ENCODE peak calls at places on chromosomes 3 and 15, in eight cellular contexts. X, N, C, H, J, T, K and I are unnamed samples.

GRCh38 chr3:42747581-42747980 is 25.5 kb downstream of the CCDC13 start:
- DNase-seq in X (no peak), N (peak; percentile 46), C (no peak), H (no peak), J (no peak), T (no peak), K (no peak), I (no peak)

GRCh38 chr3:77887611-77888010 is 847.7 kb downstream of the ROBO2 start:
- DNase-seq in X (no peak), N (no peak), C (peak; percentile 3), H (no peak), J (no peak), T (no peak), K (no peak), I (no peak)

GRCh38 chr15:25439456-25439836 is 622 bp upstream of the UBE3A start:
- DNase-seq in X (no peak), N (no peak), C (peak; percentile 35), H (no peak), J (no peak), T (no peak), K (no peak), I (no peak)

GRCh38 chr3:189419022-189419421 is 212.2 kb upstream of the TP63 start:
- DNase-seq in X (no peak), N (no peak), C (no peak), H (no peak), J (no peak), T (no peak), K (no peak), I (no peak)

GRCh38 chr3:195893121-195893449 is 15.3 kb downstream of the TNK2 start:
- DNase-seq in X (no peak), N (no peak), C (no peak), H (peak; percentile 60), J (no peak), T (no peak), K (no peak), I (no peak)

GRCh38 chr3:32817561-32818430 is at the start of gene TRIM71:
- DNase-seq in X (no peak), N (no peak), C (no peak), H (no peak), J (peak; percentile 52), T (no peak), K (no peak), I (no peak)

GRCh38 chr3:183754052-183754451 is 56.5 kb downstream of the YEATS2 start:
- DNase-seq in X (no peak), N (no peak), C (no peak), H (no peak), J (no peak), T (no peak), K (no peak), I (no peak)

GRCh38 chr15:88704791-88705768 is 66.3 kb downstream of the ISG20 start:
- DNase-seq in X (no peak), N (no peak), C (peak; percentile 13), H (peak; percentile 47), J (no peak), T (no peak), K (no peak), I (peak; percentile 60)

GRCh38 chr15:64122444-64122843 is 26.7 kb downstream of the SNX1 start:
- DNase-seq in X (no peak), N (no peak), C (no peak), H (no peak), J (no peak), T (no peak), K (no peak), I (no peak)

GRCh38 chr15:67171471-67171870 is 83.0 kb downstream of the AAGAB start:
- DNase-seq in X (no peak), N (no peak), C (no peak), H (no peak), J (no peak), T (no peak), K (no peak), I (no peak)

GRCh38 chr3:184282941-184283340 is 7.1 kb downstream of the ECE2 start:
- DNase-seq in X (no peak), N (no peak), C (no peak), H (no peak), J (no peak), T (no peak), K (no peak), I (no peak)

GRCh38 chr15:68594533-68595259 is 15.9 kb downstream of the CORO2B start:
- DNase-seq in X (no peak), N (no peak), C (no peak), H (no peak), J (no peak), T (no peak), K (no peak), I (no peak)

GRCh38 chr15:84714816-84715215 is 1.1 kb downstream of the SEC11A start:
- DNase-seq in X (no peak), N (no peak), C (no peak), H (no peak), J (no peak), T (no peak), K (no peak), I (no peak)

GRCh38 chr3:64143399-64144130 is 81.7 kb downstream of the PRICKLE2 start:
- DNase-seq in X (no peak), N (no peak), C (peak; percentile 84), H (no peak), J (no peak), T (no peak), K (peak; percentile 41), I (no peak)

GRCh38 chr3:126355251-126355650 is 2.0 kb downstream of the KLF15 start:
- DNase-seq in X (no peak), N (no peak), C (no peak), H (no peak), J (no peak), T (no peak), K (no peak), I (peak; percentile 12)

GRCh38 chr3:181940703-181941102 is 229.0 kb downstream of the SOX2 start:
- DNase-seq in X (no peak), N (no peak), C (no peak), H (no peak), J (no peak), T (no peak), K (no peak), I (no peak)

GRCh38 chr15:88954431-88955277 is 41.5 kb upstream of the MFGE8 start:
- DNase-seq in X (no peak), N (no peak), C (no peak), H (peak; percentile 87), J (no peak), T (no peak), K (no peak), I (no peak)

GRCh38 chr15:90099868-90100854 is 2.1 kb downstream of the IDH2 start:
- DNase-seq in X (no peak), N (no peak), C (peak; percentile 63), H (peak; percentile 38), J (no peak), T (no peak), K (no peak), I (peak; percentile 39)

GRCh38 chr3:123818324-123818920 is 65.7 kb downstream of the MYLK start:
- DNase-seq in X (no peak), N (no peak), C (peak; percentile 85), H (no peak), J (no peak), T (no peak), K (no peak), I (no peak)

GRCh38 chr3:50661321-50661837 is 13.3 kb upstream of the DOCK3 start:
- DNase-seq in X (no peak), N (no peak), C (no peak), H (no peak), J (no peak), T (no peak), K (no peak), I (no peak)

GRCh38 chr15:27492021-27492621 is 521.1 kb downstream of the GABRG3 start:
- DNase-seq in X (no peak), N (no peak), C (no peak), H (peak; percentile 47), J (no peak), T (no peak), K (no peak), I (no peak)

GRCh38 chr3:170918715-170919114 is 10.3 kb upstream of the EIF5A2 start:
- DNase-seq in X (no peak), N (no peak), C (no peak), H (no peak), J (no peak), T (no peak), K (no peak), I (no peak)

GRCh38 chr3:32422943-32423342 is 31.3 kb downstream of the CMTM7 start:
- DNase-seq in X (no peak), N (no peak), C (no peak), H (no peak), J (no peak), T (no peak), K (no peak), I (no peak)

GRCh38 chr3:19881036-19881435 is 53.0 kb downstream of the EFHB start:
- DNase-seq in X (no peak), N (no peak), C (no peak), H (no peak), J (no peak), T (no peak), K (no peak), I (no peak)

GRCh38 chr3:166362698-166363097 is 525.5 kb upstream of the BCHE start:
- DNase-seq in X (no peak), N (no peak), C (peak; percentile 14), H (no peak), J (no peak), T (no peak), K (no peak), I (no peak)

GRCh38 chr3:77042892-77043291 is 3.0 kb downstream of the ROBO2 start:
- DNase-seq in X (peak; percentile 21), N (no peak), C (no peak), H (no peak), J (no peak), T (no peak), K (no peak), I (no peak)